ENCODE peak calls at places on chromosomes 13 and 19, in eight cellular contexts. A, R, J, N, Z, O, B and C are unnamed samples.
A peak's percentile ranks its signal among the peaks of the same experiment; 100 is the strongest.

GRCh38 chr19:44745386-44745831 is 3.1 kb upstream of the BCL3 start:
- DNase-seq in R (no peak), O (no peak), A (peak; percentile 83), B (peak; percentile 87), N (no peak), Z (peak; percentile 82), J (peak; percentile 85), C (peak; percentile 89)

GRCh38 chr19:32498641-32499200 is 82.3 kb upstream of the PDCD5 start:
- DNase-seq in B (no peak), A (no peak), N (no peak), R (no peak), O (no peak), Z (peak; percentile 2), J (no peak), C (no peak)

GRCh38 chr19:16338470-16339360 is 14.1 kb downstream of the KLF2 start:
- DNase-seq in J (peak; percentile 51), R (no peak), A (peak; percentile 72), O (peak; percentile 58), Z (peak; percentile 98), B (peak; percentile 88), N (peak; percentile 64), C (no peak)

GRCh38 chr19:4594199-4594598 is 34.7 kb upstream of the SEMA6B start:
- DNase-seq in O (no peak), B (no peak), A (no peak), N (no peak), Z (no peak), R (no peak), J (no peak), C (no peak)

GRCh38 chr13:44921931-44922758 is 67.1 kb downstream of the NUFIP1 start:
- DNase-seq in A (no peak), Z (peak; percentile 99), B (peak; percentile 98), N (peak; percentile 78), R (no peak), J (peak; percentile 42), O (no peak), C (peak; percentile 67)

GRCh38 chr19:4556574-4557185 is 2.8 kb downstream of the SEMA6B start:
- DNase-seq in N (peak; percentile 96), A (no peak), O (no peak), Z (no peak), R (peak; percentile 62), B (peak; percentile 36), J (no peak), C (peak; percentile 57)

GRCh38 chr13:109840201-109840892 is 54.0 kb upstream of the IRS2 start:
- DNase-seq in B (peak; percentile 59), A (no peak), O (no peak), Z (peak; percentile 81), R (no peak), J (no peak), N (peak; percentile 42), C (no peak)

GRCh38 chr13:46535822-46536221 is 17.1 kb upstream of the LRCH1 start:
- DNase-seq in B (peak; percentile 33), A (no peak), Z (no peak), O (no peak), R (no peak), J (no peak), N (no peak), C (no peak)

GRCh38 chr13:24043590-24044350 is 116.8 kb upstream of the SPATA13 start:
- DNase-seq in A (no peak), Z (peak; percentile 30), B (no peak), N (no peak), R (no peak), O (no peak), J (no peak), C (no peak)

GRCh38 chr19:10230155-10230903 is 802 bp downstream of the S1PR2 start:
- DNase-seq in R (peak; percentile 79), O (no peak), A (peak; percentile 70), B (no peak), N (no peak), J (peak; percentile 56), Z (peak; percentile 54), C (peak; percentile 67)

GRCh38 chr13:34076943-34077703 is 259.2 kb downstream of the RFC3 start:
- DNase-seq in A (no peak), N (peak; percentile 33), O (no peak), Z (peak; percentile 79), B (peak; percentile 58), J (no peak), R (no peak), C (no peak)

GRCh38 chr19:5767949-5768348 is 16.6 kb downstream of the PRR22 start:
- DNase-seq in O (no peak), Z (no peak), R (no peak), N (no peak), A (no peak), J (no peak), B (no peak), C (no peak)

GRCh38 chr13:34654682-34655081 is 287.4 kb upstream of the NBEA start:
- DNase-seq in R (no peak), B (no peak), O (no peak), Z (peak; percentile 77), N (no peak), J (no peak), A (no peak), C (no peak)

GRCh38 chr13:46496086-46496485 is 56.9 kb upstream of the LRCH1 start:
- DNase-seq in J (no peak), O (no peak), A (no peak), R (no peak), B (no peak), Z (no peak), N (no peak), C (no peak)

GRCh38 chr13:95246292-95247082 is 54.8 kb downstream of the ABCC4 start:
- DNase-seq in R (no peak), J (no peak), A (no peak), O (no peak), Z (no peak), N (peak; percentile 22), B (no peak), C (no peak)

GRCh38 chr13:87884874-87885273 is 213.7 kb downstream of the SLITRK5 start:
- DNase-seq in N (peak; percentile 1), A (no peak), R (no peak), J (no peak), Z (peak; percentile 64), B (no peak), O (no peak), C (no peak)

GRCh38 chr19:45404557-45405434 is at the start of gene PPP1R13L:
- DNase-seq in A (peak; percentile 93), Z (peak; percentile 82), N (peak; percentile 95), O (peak; percentile 41), R (peak; percentile 73), J (peak; percentile 78), B (peak; percentile 90), C (peak; percentile 92)

GRCh38 chr13:84816567-84817133 is 934.4 kb upstream of the SLITRK1 start:
- DNase-seq in O (no peak), R (no peak), A (no peak), J (no peak), Z (no peak), B (no peak), N (no peak), C (no peak)

GRCh38 chr19:14566712-14567077 is 5.2 kb downstream of the NDUFB7 start:
- DNase-seq in Z (no peak), J (no peak), N (no peak), O (no peak), A (no peak), R (no peak), B (no peak), C (no peak)

GRCh38 chr19:56221851-56222250 is 19.8 kb downstream of the ZSCAN5C start:
- DNase-seq in Z (no peak), J (no peak), N (no peak), R (no peak), O (no peak), A (no peak), B (no peak), C (no peak)
- TF ChIP-seq CTCF in Z (no peak), J (no peak), N (no peak), R (no peak), O (no peak), A (no peak), B (no peak), C (no peak)

GRCh38 chr19:37695144-37695899 is 24.2 kb downstream of the ZNF607 start:
- DNase-seq in R (no peak), B (no peak), O (no peak), Z (no peak), A (no peak), N (no peak), J (no peak), C (no peak)

GRCh38 chr19:37692956-37693660 is 26.5 kb downstream of the ZNF607 start:
- DNase-seq in Z (peak; percentile 9), R (no peak), B (no peak), N (no peak), A (no peak), J (no peak), O (no peak), C (no peak)

GRCh38 chr19:37691881-37692504 is 27.6 kb downstream of the ZNF607 start:
- DNase-seq in A (peak; percentile 93), R (peak; percentile 66), O (peak; percentile 88), J (peak; percentile 85), B (peak; percentile 86), Z (peak; percentile 89), N (peak; percentile 10), C (peak; percentile 82)
- TF ChIP-seq CTCF in A (no peak), R (no peak), O (peak; percentile 27), J (no peak), B (no peak), Z (no peak), N (no peak), C (no peak)

DNA sequence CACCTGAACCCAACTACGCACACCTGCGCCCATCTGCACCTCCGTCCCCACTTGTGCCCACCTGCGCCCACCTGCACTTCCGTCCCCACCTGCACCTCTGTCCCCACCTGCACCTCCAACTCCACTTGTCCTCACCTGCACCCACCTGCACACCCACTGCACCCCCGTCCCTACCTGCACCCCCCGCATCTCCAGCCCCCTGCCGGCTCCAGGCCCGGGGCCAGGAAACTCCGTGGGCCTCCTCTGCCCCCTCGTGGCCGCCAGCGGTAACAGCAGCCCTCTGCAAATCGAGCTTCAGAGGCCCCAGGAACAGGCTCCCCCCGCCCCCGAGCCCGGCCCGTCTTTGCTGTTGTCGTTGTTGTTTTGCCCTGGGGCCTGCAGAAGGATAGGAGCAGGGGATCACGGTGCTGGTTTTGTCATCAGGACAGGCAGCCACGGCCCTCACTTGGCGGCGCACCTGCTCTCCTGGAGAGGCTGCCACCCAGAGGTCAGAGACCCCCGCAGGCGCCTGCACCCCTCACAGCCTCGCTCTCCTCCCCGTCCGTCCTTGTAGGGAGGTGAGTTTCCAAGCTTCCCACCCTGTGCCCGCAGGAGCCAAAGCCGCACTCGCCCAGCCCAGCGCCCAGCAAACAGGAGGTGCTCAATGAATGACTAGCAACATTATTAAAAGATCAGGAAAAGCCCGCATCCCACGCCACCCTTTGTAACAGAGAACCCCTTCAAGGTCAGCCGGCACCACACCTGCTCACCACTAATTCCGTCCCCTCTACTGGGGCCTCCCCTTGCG is 65.4 kb downstream of the GNG7 start:
- DNase-seq in B (peak; percentile 60), O (peak; percentile 77), R (peak; percentile 83), J (peak; percentile 67), Z (peak; percentile 23), N (peak; percentile 75), A (peak; percentile 82), C (peak; percentile 59)
- TF ChIP-seq CTCF in B (peak; percentile 91), O (peak; percentile 71), R (peak; percentile 64), J (peak; percentile 66), Z (peak; percentile 82), N (peak; percentile 93), A (peak; percentile 89), C (peak; percentile 50)

GRCh38 chr13:40780822-40781401 is 8.5 kb upstream of the SLC25A15 start:
- DNase-seq in N (no peak), O (no peak), R (no peak), A (peak; percentile 41), Z (peak; percentile 37), J (no peak), B (peak; percentile 19), C (no peak)
- TF ChIP-seq CTCF in N (no peak), O (no peak), R (no peak), A (no peak), Z (no peak), J (no peak), B (peak; percentile 15), C (no peak)